ENCODE peak calls at places on chromosome 10, in nine cellular contexts. One of them, this sample, is unnamed. For H3K27me3 and H3K36me3, the result is how much of the 10 kb centered on the place peaks cover.

GRCh38 chr10:72276421-72277339 is 3.0 kb downstream of the DDIT4 start:
- DNase-seq in psoas muscle: no peak
- DNase-seq in fibroblast of lung: peak
- DNase-seq in CD4-positive, CD25-positive, alpha-beta regulatory T cell: no peak
- DNase-seq in K562: no peak
- DNase-seq in lower lobe of right lung: no peak
- DNase-seq in neuronal stem cell: no peak
- DNase-seq in endodermal cell: no peak
- DNase-seq in GM23338: peak
- DNase-seq in this sample: peak

GRCh38 chr10:88693392-88694020 is 12.5 kb upstream of the LIPK start:
- DNase-seq in psoas muscle: no peak
- DNase-seq in fibroblast of lung: peak
- DNase-seq in CD4-positive, CD25-positive, alpha-beta regulatory T cell: no peak
- DNase-seq in K562: peak
- DNase-seq in lower lobe of right lung: no peak
- DNase-seq in neuronal stem cell: no peak
- DNase-seq in endodermal cell: no peak
- DNase-seq in GM23338: peak
- DNase-seq in this sample: no peak

GRCh38 chr10:78513986-78514385 is 480.3 kb downstream of the RPS24 start:
- DNase-seq in psoas muscle: no peak
- DNase-seq in fibroblast of lung: no peak
- DNase-seq in CD4-positive, CD25-positive, alpha-beta regulatory T cell: no peak
- DNase-seq in K562: no peak
- DNase-seq in lower lobe of right lung: no peak
- DNase-seq in neuronal stem cell: no peak
- DNase-seq in endodermal cell: no peak
- DNase-seq in GM23338: no peak
- DNase-seq in this sample: no peak

GRCh38 chr10:60048146-60048545 is 141.8 kb upstream of the CCDC6 start:
- DNase-seq in psoas muscle: no peak
- DNase-seq in fibroblast of lung: peak
- DNase-seq in CD4-positive, CD25-positive, alpha-beta regulatory T cell: no peak
- DNase-seq in K562: no peak
- DNase-seq in lower lobe of right lung: no peak
- DNase-seq in neuronal stem cell: peak
- DNase-seq in endodermal cell: peak
- DNase-seq in GM23338: peak
- DNase-seq in this sample: peak

GRCh38 chr10:34702093-34702952 is 112.8 kb downstream of the PARD3 start:
- DNase-seq in psoas muscle: no peak
- DNase-seq in fibroblast of lung: no peak
- DNase-seq in CD4-positive, CD25-positive, alpha-beta regulatory T cell: no peak
- DNase-seq in K562: no peak
- DNase-seq in lower lobe of right lung: no peak
- DNase-seq in neuronal stem cell: peak
- DNase-seq in endodermal cell: peak
- DNase-seq in GM23338: no peak
- DNase-seq in this sample: no peak

GRCh38 chr10:132311338-132311939 is 3.7 kb upstream of the STK32C start:
- DNase-seq in psoas muscle: no peak
- DNase-seq in fibroblast of lung: no peak
- DNase-seq in CD4-positive, CD25-positive, alpha-beta regulatory T cell: no peak
- DNase-seq in K562: peak
- DNase-seq in lower lobe of right lung: no peak
- DNase-seq in neuronal stem cell: no peak
- DNase-seq in endodermal cell: peak
- DNase-seq in GM23338: peak
- DNase-seq in this sample: no peak

GRCh38 chr10:88318803-88319202 is 264.3 kb downstream of the RNLS start:
- DNase-seq in psoas muscle: no peak
- DNase-seq in fibroblast of lung: no peak
- DNase-seq in CD4-positive, CD25-positive, alpha-beta regulatory T cell: peak
- DNase-seq in K562: no peak
- DNase-seq in lower lobe of right lung: no peak
- DNase-seq in neuronal stem cell: no peak
- DNase-seq in endodermal cell: peak
- DNase-seq in GM23338: peak
- DNase-seq in this sample: no peak

GRCh38 chr10:108749042-108749441 is 1174.3 kb downstream of the XPNPEP1 start:
- DNase-seq in psoas muscle: no peak
- DNase-seq in fibroblast of lung: no peak
- DNase-seq in CD4-positive, CD25-positive, alpha-beta regulatory T cell: no peak
- DNase-seq in K562: no peak
- DNase-seq in lower lobe of right lung: no peak
- DNase-seq in neuronal stem cell: no peak
- DNase-seq in endodermal cell: no peak
- DNase-seq in GM23338: no peak
- DNase-seq in this sample: no peak

GRCh38 chr10:3902054-3902808 is 117.2 kb upstream of the KLF6 start:
- DNase-seq in psoas muscle: no peak
- DNase-seq in fibroblast of lung: peak
- DNase-seq in CD4-positive, CD25-positive, alpha-beta regulatory T cell: peak
- DNase-seq in K562: no peak
- DNase-seq in lower lobe of right lung: no peak
- DNase-seq in neuronal stem cell: no peak
- DNase-seq in endodermal cell: no peak
- DNase-seq in GM23338: no peak
- DNase-seq in this sample: no peak

GRCh38 chr10:74930962-74931361 is 104.6 kb downstream of the KAT6B start:
- DNase-seq in psoas muscle: no peak
- DNase-seq in fibroblast of lung: no peak
- DNase-seq in CD4-positive, CD25-positive, alpha-beta regulatory T cell: no peak
- DNase-seq in K562: no peak
- DNase-seq in lower lobe of right lung: no peak
- DNase-seq in neuronal stem cell: no peak
- DNase-seq in endodermal cell: no peak
- DNase-seq in GM23338: no peak
- DNase-seq in this sample: no peak

GRCh38 chr10:29110172-29110571 is 178.7 kb upstream of the LYZL1 start:
- DNase-seq in psoas muscle: no peak
- DNase-seq in fibroblast of lung: no peak
- DNase-seq in CD4-positive, CD25-positive, alpha-beta regulatory T cell: no peak
- DNase-seq in K562: no peak
- DNase-seq in lower lobe of right lung: no peak
- DNase-seq in neuronal stem cell: no peak
- DNase-seq in endodermal cell: no peak
- DNase-seq in GM23338: no peak
- DNase-seq in this sample: no peak
- H3K27me3 ChIP-seq in psoas muscle: under half
- H3K27me3 ChIP-seq in fibroblast of lung: under half
- H3K27me3 ChIP-seq in CD4-positive, CD25-positive, alpha-beta regulatory T cell: under half
- H3K27me3 ChIP-seq in K562: under half
- H3K27me3 ChIP-seq in lower lobe of right lung: under half
- H3K27me3 ChIP-seq in neuronal stem cell: under half
- H3K27me3 ChIP-seq in endodermal cell: under half
- H3K27me3 ChIP-seq in GM23338: under half
- H3K27me3 ChIP-seq in this sample: under half

GRCh38 chr10:38119038-38119437 is 24.9 kb downstream of the ZNF37A start:
- DNase-seq in psoas muscle: no peak
- DNase-seq in fibroblast of lung: no peak
- DNase-seq in CD4-positive, CD25-positive, alpha-beta regulatory T cell: no peak
- DNase-seq in K562: no peak
- DNase-seq in lower lobe of right lung: no peak
- DNase-seq in neuronal stem cell: no peak
- DNase-seq in endodermal cell: no peak
- DNase-seq in GM23338: no peak
- DNase-seq in this sample: no peak
- H3K4me3 ChIP-seq in psoas muscle: no peak
- H3K4me3 ChIP-seq in fibroblast of lung: no peak
- H3K4me3 ChIP-seq in CD4-positive, CD25-positive, alpha-beta regulatory T cell: no peak
- H3K4me3 ChIP-seq in K562: no peak
- H3K4me3 ChIP-seq in lower lobe of right lung: no peak
- H3K4me3 ChIP-seq in neuronal stem cell: no peak
- H3K4me3 ChIP-seq in endodermal cell: peak
- H3K4me3 ChIP-seq in GM23338: no peak
- H3K4me3 ChIP-seq in this sample: no peak

GRCh38 chr10:103449208-103450144 is 2.7 kb downstream of the CALHM2 start:
- DNase-seq in psoas muscle: no peak
- DNase-seq in fibroblast of lung: no peak
- DNase-seq in CD4-positive, CD25-positive, alpha-beta regulatory T cell: no peak
- DNase-seq in K562: no peak
- DNase-seq in lower lobe of right lung: peak
- DNase-seq in neuronal stem cell: no peak
- DNase-seq in endodermal cell: no peak
- DNase-seq in GM23338: no peak
- DNase-seq in this sample: no peak

GRCh38 chr10:103445366-103445765 is 6.8 kb downstream of the CALHM2 start:
- DNase-seq in psoas muscle: no peak
- DNase-seq in fibroblast of lung: no peak
- DNase-seq in CD4-positive, CD25-positive, alpha-beta regulatory T cell: no peak
- DNase-seq in K562: no peak
- DNase-seq in lower lobe of right lung: no peak
- DNase-seq in neuronal stem cell: no peak
- DNase-seq in endodermal cell: no peak
- DNase-seq in GM23338: no peak
- DNase-seq in this sample: no peak

GRCh38 chr10:103448751-103449150 is 3.4 kb downstream of the CALHM2 start:
- DNase-seq in psoas muscle: peak
- DNase-seq in fibroblast of lung: peak
- DNase-seq in CD4-positive, CD25-positive, alpha-beta regulatory T cell: no peak
- DNase-seq in K562: no peak
- DNase-seq in lower lobe of right lung: peak
- DNase-seq in neuronal stem cell: no peak
- DNase-seq in endodermal cell: peak
- DNase-seq in GM23338: no peak
- DNase-seq in this sample: peak

GRCh38 chr10:103445767-103446567 is 6.2 kb downstream of the CALHM2 start:
- DNase-seq in psoas muscle: peak
- DNase-seq in fibroblast of lung: peak
- DNase-seq in CD4-positive, CD25-positive, alpha-beta regulatory T cell: no peak
- DNase-seq in K562: no peak
- DNase-seq in lower lobe of right lung: no peak
- DNase-seq in neuronal stem cell: no peak
- DNase-seq in endodermal cell: no peak
- DNase-seq in GM23338: no peak
- DNase-seq in this sample: peak

DNA sequence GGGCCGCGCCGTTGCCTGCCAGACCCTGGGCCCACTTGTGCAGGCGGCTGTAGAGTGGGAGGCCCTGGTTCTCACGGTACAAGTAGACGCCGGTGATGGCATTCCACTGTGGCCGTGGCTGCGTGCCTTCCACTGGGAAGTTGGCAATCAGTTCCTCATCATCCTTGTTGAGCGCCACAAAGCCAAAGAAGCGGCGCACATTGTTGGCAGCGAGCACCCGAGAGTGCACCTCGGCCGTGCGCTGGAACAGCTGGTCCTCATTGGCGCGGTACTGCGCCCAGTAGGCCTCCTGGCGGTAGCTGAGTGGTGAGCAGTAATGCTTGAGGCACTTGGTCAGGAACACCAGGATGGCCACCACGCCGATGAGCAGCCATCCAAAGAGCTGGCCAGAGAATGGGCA is 5.0 kb downstream of the CALHM2 start:
- DNase-seq in psoas muscle: no peak
- DNase-seq in fibroblast of lung: no peak
- DNase-seq in CD4-positive, CD25-positive, alpha-beta regulatory T cell: no peak
- DNase-seq in K562: no peak
- DNase-seq in lower lobe of right lung: peak
- DNase-seq in neuronal stem cell: no peak
- DNase-seq in endodermal cell: no peak
- DNase-seq in GM23338: no peak
- DNase-seq in this sample: no peak
- H3K36me3 ChIP-seq in psoas muscle: under half
- H3K36me3 ChIP-seq in fibroblast of lung: half or more
- H3K36me3 ChIP-seq in CD4-positive, CD25-positive, alpha-beta regulatory T cell: half or more
- H3K36me3 ChIP-seq in K562: half or more
- H3K36me3 ChIP-seq in lower lobe of right lung: half or more
- H3K36me3 ChIP-seq in neuronal stem cell: half or more
- H3K36me3 ChIP-seq in endodermal cell: half or more
- H3K36me3 ChIP-seq in GM23338: under half
- H3K36me3 ChIP-seq in this sample: half or more

GRCh38 chr10:128543186-128543585 is 417.0 kb upstream of the MKI67 start:
- DNase-seq in psoas muscle: no peak
- DNase-seq in fibroblast of lung: no peak
- DNase-seq in CD4-positive, CD25-positive, alpha-beta regulatory T cell: no peak
- DNase-seq in K562: no peak
- DNase-seq in lower lobe of right lung: no peak
- DNase-seq in neuronal stem cell: no peak
- DNase-seq in endodermal cell: no peak
- DNase-seq in GM23338: no peak
- DNase-seq in this sample: no peak

GRCh38 chr10:128540806-128541739 is 414.9 kb upstream of the MKI67 start:
- DNase-seq in psoas muscle: no peak
- DNase-seq in fibroblast of lung: no peak
- DNase-seq in CD4-positive, CD25-positive, alpha-beta regulatory T cell: no peak
- DNase-seq in K562: no peak
- DNase-seq in lower lobe of right lung: no peak
- DNase-seq in neuronal stem cell: peak
- DNase-seq in endodermal cell: peak
- DNase-seq in GM23338: peak
- DNase-seq in this sample: peak

GRCh38 chr10:128542659-128543058 is 416.4 kb upstream of the MKI67 start:
- DNase-seq in psoas muscle: no peak
- DNase-seq in fibroblast of lung: no peak
- DNase-seq in CD4-positive, CD25-positive, alpha-beta regulatory T cell: no peak
- DNase-seq in K562: peak
- DNase-seq in lower lobe of right lung: no peak
- DNase-seq in neuronal stem cell: no peak
- DNase-seq in endodermal cell: no peak
- DNase-seq in GM23338: no peak
- DNase-seq in this sample: no peak

GRCh38 chr10:128537888-128538287 is 411.7 kb upstream of the MKI67 start:
- DNase-seq in psoas muscle: no peak
- DNase-seq in fibroblast of lung: no peak
- DNase-seq in CD4-positive, CD25-positive, alpha-beta regulatory T cell: no peak
- DNase-seq in K562: no peak
- DNase-seq in lower lobe of right lung: no peak
- DNase-seq in neuronal stem cell: no peak
- DNase-seq in endodermal cell: no peak
- DNase-seq in GM23338: no peak
- DNase-seq in this sample: peak

DNA sequence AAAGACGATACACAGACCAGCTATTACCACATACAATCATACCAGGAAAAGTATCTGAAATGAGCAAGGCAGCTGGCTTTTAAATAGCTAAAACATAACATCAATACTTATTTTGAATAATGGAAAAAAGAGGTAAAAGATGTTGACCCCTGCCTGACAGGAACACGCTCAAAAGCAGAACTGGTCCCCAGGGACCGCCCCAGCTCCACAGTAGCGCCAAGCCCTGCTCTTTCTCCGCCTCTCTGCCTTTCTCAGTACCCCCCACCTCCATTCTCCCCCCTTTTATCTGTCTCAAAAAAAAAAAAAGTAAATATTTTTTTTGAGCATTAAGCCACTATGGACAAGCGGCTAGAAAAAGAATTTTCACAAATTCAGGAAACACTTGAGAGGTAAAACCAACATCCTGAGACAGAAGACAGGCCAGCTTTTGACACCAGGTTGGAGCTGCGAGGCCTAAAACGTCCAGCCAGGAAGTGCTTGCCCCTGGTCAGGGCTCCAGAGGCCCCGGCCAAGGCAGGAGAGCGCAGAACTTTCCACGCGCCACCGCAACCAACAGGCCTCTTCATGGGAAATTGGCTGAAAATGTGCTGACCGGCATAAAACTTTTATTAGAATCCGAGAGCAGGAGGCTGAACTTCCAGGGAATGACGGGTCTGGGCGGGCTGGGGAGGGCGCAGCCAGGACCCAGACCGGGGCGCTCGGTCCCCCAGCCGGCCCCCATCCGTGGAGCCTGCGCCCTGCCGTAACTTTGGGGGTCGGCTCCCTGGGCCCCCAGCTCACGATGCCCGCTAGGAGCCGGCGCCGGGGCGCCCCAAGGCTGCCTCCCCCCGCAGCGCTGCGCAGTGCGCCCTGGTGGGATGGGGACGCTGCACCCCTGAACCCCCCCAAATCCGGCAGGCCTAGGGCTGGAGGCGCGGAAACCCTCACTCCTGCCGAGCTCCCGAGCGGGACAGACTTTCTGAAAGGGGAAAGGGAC is 413.8 kb upstream of the MKI67 start:
- DNase-seq in psoas muscle: no peak
- DNase-seq in fibroblast of lung: no peak
- DNase-seq in CD4-positive, CD25-positive, alpha-beta regulatory T cell: no peak
- DNase-seq in K562: no peak
- DNase-seq in lower lobe of right lung: no peak
- DNase-seq in neuronal stem cell: no peak
- DNase-seq in endodermal cell: peak
- DNase-seq in GM23338: peak
- DNase-seq in this sample: no peak
- H3K27me3 ChIP-seq in psoas muscle: under half
- H3K27me3 ChIP-seq in fibroblast of lung: under half
- H3K27me3 ChIP-seq in CD4-positive, CD25-positive, alpha-beta regulatory T cell: under half
- H3K27me3 ChIP-seq in K562: under half
- H3K27me3 ChIP-seq in lower lobe of right lung: half or more
- H3K27me3 ChIP-seq in neuronal stem cell: under half
- H3K27me3 ChIP-seq in endodermal cell: under half
- H3K27me3 ChIP-seq in GM23338: under half
- H3K27me3 ChIP-seq in this sample: under half